ENCODE peak calls at places on chromosomes 7 and 10, in seven cellular contexts. W, I, S, Y, A, U and Q are unnamed samples.

GRCh38 chr7:138752568-138753518 is 45.0 kb upstream of the TMEM213 start:
- DNase-seq in W (peak), I (peak), S (no peak), Y (peak), A (no peak), U (peak), Q (no peak)

GRCh38 chr10:70815504-70816219 is at the start of gene SGPL1:
- DNase-seq in W (peak), I (peak), S (peak), Y (peak), A (peak), U (peak), Q (peak)

GRCh38 chr10:13375791-13376190 is 27.7 kb upstream of the SEPHS1 start:
- DNase-seq in W (no peak), I (no peak), S (no peak), Y (no peak), A (no peak), U (no peak), Q (no peak)

GRCh38 chr7:82050134-82050533 is 280.3 kb upstream of the HGF start:
- DNase-seq in W (no peak), I (no peak), S (peak), Y (peak), A (no peak), U (peak), Q (no peak)

GRCh38 chr7:101555269-101555920 is 73.7 kb downstream of the MYL10 start:
- DNase-seq in W (no peak), I (no peak), S (no peak), Y (no peak), A (no peak), U (no peak), Q (no peak)

GRCh38 chr10:396535-397220 is 261.4 kb downstream of the ZMYND11 start:
- DNase-seq in W (no peak), I (no peak), S (peak), Y (no peak), A (no peak), U (no peak), Q (no peak)

GRCh38 chr10:128070721-128071416 is 55.4 kb downstream of the MKI67 start:
- DNase-seq in W (no peak), I (no peak), S (no peak), Y (no peak), A (no peak), U (no peak), Q (no peak)

GRCh38 chr7:92729172-92729571 is 107.2 kb downstream of the CDK6 start:
- DNase-seq in W (no peak), I (no peak), S (peak), Y (no peak), A (no peak), U (no peak), Q (no peak)

GRCh38 chr7:142887282-142888015 is 1.9 kb upstream of the TRPV6 start:
- DNase-seq in W (no peak), I (no peak), S (no peak), Y (no peak), A (no peak), U (no peak), Q (peak)

GRCh38 chr10:58157076-58157766 is 110.5 kb downstream of the IPMK start:
- DNase-seq in W (no peak), I (no peak), S (peak), Y (no peak), A (no peak), U (peak), Q (no peak)

GRCh38 chr10:123146013-123146891 is 1.7 kb upstream of the HMX2 start:
- DNase-seq in W (no peak), I (no peak), S (no peak), Y (no peak), A (no peak), U (no peak), Q (no peak)

GRCh38 chr10:103772096-103772845 is 83.1 kb downstream of the SH3PXD2A start:
- DNase-seq in W (peak), I (peak), S (peak), Y (peak), A (peak), U (peak), Q (peak)

GRCh38 chr10:34889004-34889869 is 74.1 kb upstream of the PARD3 start:
- DNase-seq in W (no peak), I (no peak), S (no peak), Y (no peak), A (no peak), U (peak), Q (no peak)

GRCh38 chr7:127770870-127771269 is 118.9 kb downstream of the SND1 start:
- DNase-seq in W (no peak), I (no peak), S (peak), Y (no peak), A (no peak), U (no peak), Q (no peak)

GRCh38 chr7:131745645-131746248 is 189.3 kb upstream of the PODXL start:
- DNase-seq in W (peak), I (no peak), S (peak), Y (no peak), A (no peak), U (peak), Q (no peak)

GRCh38 chr10:116779076-116779687 is 36.8 kb upstream of the HSPA12A start:
- DNase-seq in W (no peak), I (no peak), S (peak), Y (no peak), A (no peak), U (no peak), Q (no peak)

GRCh38 chr7:150367187-150367510 is 1.5 kb upstream of the REPIN1 start:
- DNase-seq in W (peak), I (no peak), S (no peak), Y (no peak), A (no peak), U (no peak), Q (no peak)

GRCh38 chr7:4665661-4666060 is 16.4 kb upstream of the FOXK1 start:
- DNase-seq in W (no peak), I (no peak), S (peak), Y (no peak), A (no peak), U (peak), Q (no peak)

GRCh38 chr7:139626817-139627216 is 103.3 kb downstream of the CLEC2L start:
- DNase-seq in W (no peak), I (no peak), S (no peak), Y (no peak), A (no peak), U (no peak), Q (no peak)

GRCh38 chr10:67788028-67788886 is 49.7 kb downstream of the DNAJC12 start:
- DNase-seq in W (peak), I (peak), S (peak), Y (peak), A (peak), U (peak), Q (no peak)

GRCh38 chr10:113111900-113112853 is 162.1 kb downstream of the TCF7L2 start:
- DNase-seq in W (no peak), I (no peak), S (peak), Y (no peak), A (no peak), U (peak), Q (no peak)

GRCh38 chr10:98351831-98352402 is 63.1 kb downstream of the PYROXD2 start:
- DNase-seq in W (no peak), I (no peak), S (peak), Y (no peak), A (no peak), U (no peak), Q (no peak)

GRCh38 chr10:79286318-79286951 is 60.8 kb upstream of the PPIF start:
- DNase-seq in W (peak), I (peak), S (peak), Y (no peak), A (peak), U (peak), Q (no peak)

GRCh38 chr7:15628876-15629275 is 57.6 kb downstream of the MEOX2 start:
- DNase-seq in W (no peak), I (no peak), S (no peak), Y (no peak), A (no peak), U (peak), Q (no peak)

GRCh38 chr7:50436133-50436802 is 13.9 kb downstream of the FIGNL1 start:
- DNase-seq in W (no peak), I (no peak), S (peak), Y (no peak), A (no peak), U (peak), Q (no peak)

GRCh38 chr7:142405122-142405765 is 147.4 kb upstream of the PRSS58 start:
- DNase-seq in W (no peak), I (no peak), S (peak), Y (no peak), A (no peak), U (no peak), Q (no peak)

GRCh38 chr10:100020161-100020882 is 10.6 kb upstream of the DNMBP start:
- DNase-seq in W (peak), I (no peak), S (no peak), Y (peak), A (no peak), U (no peak), Q (no peak)

GRCh38 chr10:97319671-97320479 is 804 bp downstream of the FRAT1 start:
- DNase-seq in W (peak), I (peak), S (no peak), Y (no peak), A (peak), U (peak), Q (no peak)

GRCh38 chr7:73612598-73613269 is 11.6 kb downstream of the MLXIPL start:
- DNase-seq in W (no peak), I (peak), S (peak), Y (peak), A (no peak), U (peak), Q (no peak)

GRCh38 chr7:73618538-73618937 is 5.8 kb downstream of the MLXIPL start:
- DNase-seq in W (no peak), I (no peak), S (no peak), Y (no peak), A (no peak), U (no peak), Q (no peak)

GRCh38 chr7:73611017-73611555 is 13.2 kb downstream of the MLXIPL start:
- DNase-seq in W (no peak), I (no peak), S (no peak), Y (no peak), A (no peak), U (no peak), Q (no peak)

GRCh38 chr7:73613954-73614735 is 10.2 kb downstream of the MLXIPL start:
- DNase-seq in W (no peak), I (peak), S (no peak), Y (no peak), A (no peak), U (peak), Q (no peak)

GRCh38 chr7:73615886-73616285 is 8.4 kb downstream of the MLXIPL start:
- DNase-seq in W (no peak), I (no peak), S (peak), Y (no peak), A (no peak), U (peak), Q (no peak)
- TF ChIP-seq CTCF in W (no peak), I (no peak), S (no peak), Y (peak), A (no peak), U (no peak), Q (peak)

DNA sequence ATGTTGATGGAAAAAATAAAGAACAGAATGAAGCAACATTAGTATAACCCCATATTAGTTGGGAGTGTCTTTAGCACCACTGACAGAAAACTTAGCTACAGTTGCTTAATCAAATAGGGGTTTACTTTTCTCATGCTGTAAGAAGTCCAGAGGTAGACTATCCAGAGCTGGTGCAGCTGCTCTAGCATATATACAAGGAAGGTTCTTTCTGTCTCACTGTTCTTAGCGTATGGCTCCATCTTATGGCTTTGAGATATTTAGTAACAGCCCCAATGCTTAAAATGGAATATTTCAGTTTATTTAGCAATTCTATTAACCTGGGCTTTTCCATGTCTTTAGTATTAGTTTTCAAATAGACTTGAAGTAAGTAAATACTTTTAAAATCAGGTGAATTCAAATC is 15.2 kb upstream of the WNT2 start:
- DNase-seq in W (no peak), I (no peak), S (peak), Y (no peak), A (no peak), U (peak), Q (no peak)
- TF ChIP-seq CTCF in W (no peak), I (no peak), S (no peak), Y (no peak), A (no peak), U (no peak), Q (peak)

GRCh38 chr10:72243822-72244437 is 27.9 kb upstream of the ASCC1 start:
- DNase-seq in W (no peak), I (peak), S (peak), Y (peak), A (peak), U (peak), Q (peak)
- TF ChIP-seq CTCF in W (no peak), I (no peak), S (peak), Y (peak), A (no peak), U (peak), Q (peak)

GRCh38 chr7:108569381-108570145 is at the start of the genes DNAJB9 and THAP5:
- DNase-seq in W (peak), I (peak), S (peak), Y (peak), A (peak), U (peak), Q (peak)
- TF ChIP-seq CTCF in W (no peak), I (no peak), S (no peak), Y (no peak), A (no peak), U (no peak), Q (no peak)

GRCh38 chr10:78029294-78030226 is at the start of gene POLR3A:
- DNase-seq in W (peak), I (peak), S (peak), Y (peak), A (peak), U (peak), Q (peak)
- TF ChIP-seq CTCF in W (peak), I (peak), S (peak), Y (peak), A (peak), U (peak), Q (peak)

DNA sequence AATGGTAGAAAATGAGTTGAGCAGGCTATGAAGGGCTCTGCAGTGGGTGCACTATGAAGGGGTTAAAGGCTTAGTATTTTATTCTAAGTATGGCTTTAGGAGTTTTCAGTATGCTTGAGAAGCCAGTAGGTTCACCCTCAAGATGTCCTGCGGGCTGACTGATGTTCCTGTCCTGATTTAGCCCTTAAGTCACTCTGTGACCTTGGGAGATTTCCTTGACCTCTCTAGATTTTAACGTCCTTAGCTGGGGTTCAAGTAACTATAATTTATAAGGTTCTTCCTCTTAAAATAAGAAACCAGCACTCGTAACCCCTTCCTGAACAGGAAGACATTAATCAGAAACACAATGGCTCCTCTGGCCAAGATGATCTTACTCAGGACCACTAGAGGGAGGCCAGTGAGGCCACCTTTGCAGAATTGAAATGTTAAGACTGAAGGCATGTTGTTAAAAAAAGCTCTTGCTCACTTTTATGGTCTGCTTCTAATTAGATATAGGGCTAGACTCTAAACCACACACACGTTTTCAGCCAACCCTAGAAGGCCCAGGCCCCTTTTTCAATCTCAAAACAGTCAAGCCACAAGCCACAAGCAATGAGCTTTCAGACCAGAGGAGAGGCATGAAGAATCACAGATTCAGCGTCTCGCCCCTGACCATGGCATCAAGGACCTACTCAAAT is 42.0 kb downstream of the CDK1 start:
- DNase-seq in W (peak), I (no peak), S (peak), Y (no peak), A (no peak), U (no peak), Q (no peak)
- TF ChIP-seq CTCF in W (peak), I (no peak), S (peak), Y (peak), A (no peak), U (no peak), Q (peak)

GRCh38 chr7:98240961-98241673 is 10.9 kb downstream of the TECPR1 start:
- DNase-seq in W (peak), I (peak), S (peak), Y (peak), A (no peak), U (peak), Q (no peak)
- TF ChIP-seq CTCF in W (peak), I (peak), S (peak), Y (peak), A (peak), U (peak), Q (peak)

GRCh38 chr7:80098795-80099194 is 35.8 kb upstream of the GNAI1 start:
- DNase-seq in W (no peak), I (no peak), S (no peak), Y (no peak), A (no peak), U (no peak), Q (no peak)
- TF ChIP-seq CTCF in W (peak), I (no peak), S (no peak), Y (no peak), A (no peak), U (peak), Q (peak)